ENCODE peak calls at places on chromosome 17, in five cellular contexts. One of them, this sample, is unnamed.

GRCh38 chr17:65902831-65903549 is 288.9 kb downstream of the CEP112 start:
- DNase-seq in kidney epithelial cell: no peak
- DNase-seq in brain microvascular endothelial cell: no peak
- DNase-seq in ascending aorta: no peak
- DNase-seq in psoas muscle: no peak
- DNase-seq in this sample: no peak

GRCh38 chr17:47952181-47953021 is 5.3 kb downstream of the PRR15L start:
- DNase-seq in kidney epithelial cell: no peak
- DNase-seq in brain microvascular endothelial cell: no peak
- DNase-seq in ascending aorta: no peak
- DNase-seq in psoas muscle: no peak
- DNase-seq in this sample: no peak

GRCh38 chr17:18141210-18141803 is 32.8 kb downstream of the MYO15A start:
- DNase-seq in kidney epithelial cell: no peak
- DNase-seq in brain microvascular endothelial cell: peak; percentile 53
- DNase-seq in ascending aorta: no peak
- DNase-seq in psoas muscle: no peak
- DNase-seq in this sample: no peak

GRCh38 chr17:70653850-70654249 is 484.5 kb downstream of the KCNJ2 start:
- DNase-seq in kidney epithelial cell: no peak
- DNase-seq in brain microvascular endothelial cell: no peak
- DNase-seq in ascending aorta: no peak
- DNase-seq in psoas muscle: no peak
- DNase-seq in this sample: no peak

GRCh38 chr17:80870401-80870800 is 121.2 kb upstream of the CHMP6 start:
- DNase-seq in kidney epithelial cell: no peak
- DNase-seq in brain microvascular endothelial cell: peak; percentile 24
- DNase-seq in ascending aorta: no peak
- DNase-seq in psoas muscle: peak; percentile 22
- DNase-seq in this sample: no peak

GRCh38 chr17:36525113-36525512 is 9.6 kb downstream of the MYO19 start:
- DNase-seq in kidney epithelial cell: no peak
- DNase-seq in brain microvascular endothelial cell: no peak
- DNase-seq in ascending aorta: no peak
- DNase-seq in psoas muscle: no peak
- DNase-seq in this sample: no peak

GRCh38 chr17:10738516-10739258 is 8.9 kb upstream of the TMEM220 start:
- DNase-seq in kidney epithelial cell: no peak
- DNase-seq in brain microvascular endothelial cell: no peak
- DNase-seq in ascending aorta: no peak
- DNase-seq in psoas muscle: no peak
- DNase-seq in this sample: no peak

GRCh38 chr17:47955497-47956461 is 1.9 kb downstream of the PRR15L start:
- DNase-seq in kidney epithelial cell: no peak
- DNase-seq in brain microvascular endothelial cell: no peak
- DNase-seq in ascending aorta: no peak
- DNase-seq in psoas muscle: no peak
- DNase-seq in this sample: no peak

GRCh38 chr17:8995711-8996110 is 25.6 kb upstream of the NTN1 start:
- DNase-seq in kidney epithelial cell: no peak
- DNase-seq in brain microvascular endothelial cell: no peak
- DNase-seq in ascending aorta: no peak
- DNase-seq in psoas muscle: no peak
- DNase-seq in this sample: no peak

DNA sequence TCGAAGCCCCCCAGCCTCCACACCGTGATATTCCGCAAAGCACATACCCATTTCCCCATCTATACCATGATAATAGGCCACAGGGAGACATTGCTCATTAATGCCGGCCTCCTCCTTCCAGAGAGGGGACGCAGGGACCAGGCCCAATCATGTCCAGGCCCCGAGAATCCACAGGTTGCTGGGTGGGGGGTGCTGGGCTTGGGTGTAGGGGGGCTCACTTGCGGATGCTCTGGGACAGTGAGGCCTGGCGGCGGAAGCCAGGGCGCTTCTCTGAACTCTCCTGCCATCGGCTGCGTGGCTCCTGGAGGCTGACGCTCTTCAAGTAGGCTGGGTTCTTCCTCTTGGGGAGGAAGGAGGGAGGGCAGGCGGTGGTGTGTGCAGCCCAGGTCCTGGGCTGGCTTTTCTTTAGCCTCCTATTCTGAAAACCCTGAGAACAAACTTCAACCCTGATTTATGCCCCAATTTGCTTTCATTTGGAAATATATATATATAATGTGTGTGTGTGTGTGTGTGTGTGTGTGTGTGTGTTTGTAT is 12.2 kb downstream of the AANAT start:
- DNase-seq in kidney epithelial cell: no peak
- DNase-seq in brain microvascular endothelial cell: no peak
- DNase-seq in ascending aorta: no peak
- DNase-seq in psoas muscle: no peak
- DNase-seq in this sample: no peak
- H3K4me3 ChIP-seq in kidney epithelial cell: no peak overlapping the region
- H3K4me3 ChIP-seq in brain microvascular endothelial cell: no peak overlapping the region
- H3K4me3 ChIP-seq in ascending aorta: no peak overlapping the region
- H3K4me3 ChIP-seq in psoas muscle: no peak overlapping the region
- H3K4me3 ChIP-seq in this sample: no peak overlapping the region

GRCh38 chr17:82390860-82391435 is 19.4 kb downstream of the UTS2R start:
- DNase-seq in kidney epithelial cell: no peak
- DNase-seq in brain microvascular endothelial cell: no peak
- DNase-seq in ascending aorta: no peak
- DNase-seq in psoas muscle: no peak
- DNase-seq in this sample: no peak

GRCh38 chr17:82394296-82394695 is 22.7 kb downstream of the UTS2R start:
- DNase-seq in kidney epithelial cell: no peak
- DNase-seq in brain microvascular endothelial cell: no peak
- DNase-seq in ascending aorta: no peak
- DNase-seq in psoas muscle: no peak
- DNase-seq in this sample: no peak

GRCh38 chr17:82392209-82392920 is 20.8 kb downstream of the UTS2R start:
- DNase-seq in kidney epithelial cell: no peak
- DNase-seq in brain microvascular endothelial cell: no peak
- DNase-seq in ascending aorta: no peak
- DNase-seq in psoas muscle: no peak
- DNase-seq in this sample: no peak

GRCh38 chr17:82391496-82392066 is 20.0 kb downstream of the UTS2R start:
- DNase-seq in kidney epithelial cell: no peak
- DNase-seq in brain microvascular endothelial cell: no peak
- DNase-seq in ascending aorta: no peak
- DNase-seq in psoas muscle: no peak
- DNase-seq in this sample: no peak

GRCh38 chr17:82392967-82393366 is 21.4 kb downstream of the UTS2R start:
- DNase-seq in kidney epithelial cell: no peak
- DNase-seq in brain microvascular endothelial cell: no peak
- DNase-seq in ascending aorta: no peak
- DNase-seq in psoas muscle: peak; percentile 24
- DNase-seq in this sample: no peak
- TF ChIP-seq CTCF in kidney epithelial cell: no peak
- TF ChIP-seq CTCF in brain microvascular endothelial cell: no peak
- TF ChIP-seq CTCF in ascending aorta: no peak
- TF ChIP-seq CTCF in psoas muscle: no peak
- TF ChIP-seq CTCF in this sample: no peak

DNA sequence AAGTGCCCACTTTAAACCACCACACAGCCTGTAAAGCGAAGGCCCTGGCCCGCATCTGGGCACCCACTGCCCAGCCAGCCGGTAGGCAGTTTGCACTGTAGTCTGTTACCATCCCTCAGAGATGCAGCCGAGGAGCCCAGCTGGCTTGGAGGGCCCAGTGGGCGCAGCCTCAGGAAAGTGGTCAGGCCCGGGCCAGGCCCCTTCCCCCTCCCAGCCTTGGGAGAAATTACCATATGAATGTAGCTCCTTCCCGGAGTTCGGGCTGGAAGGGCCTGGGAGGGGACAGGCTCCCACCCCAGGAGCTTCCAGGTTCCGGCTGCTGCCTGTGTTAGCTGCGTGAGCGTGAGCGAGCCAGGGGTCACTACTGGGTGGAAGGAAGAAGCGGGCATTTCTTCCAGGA is 325.4 kb downstream of the SEC14L1 start:
- DNase-seq in kidney epithelial cell: no peak
- DNase-seq in brain microvascular endothelial cell: no peak
- DNase-seq in ascending aorta: no peak
- DNase-seq in psoas muscle: no peak
- DNase-seq in this sample: no peak
- H3K4me3 ChIP-seq in kidney epithelial cell: no peak overlapping the region
- H3K4me3 ChIP-seq in brain microvascular endothelial cell: no peak overlapping the region
- H3K4me3 ChIP-seq in ascending aorta: no peak overlapping the region
- H3K4me3 ChIP-seq in psoas muscle: no peak overlapping the region
- H3K4me3 ChIP-seq in this sample: no peak overlapping the region

GRCh38 chr17:7443499-7444485 is 1.1 kb upstream of the CHRNB1 start:
- DNase-seq in kidney epithelial cell: no peak
- DNase-seq in brain microvascular endothelial cell: no peak
- DNase-seq in ascending aorta: no peak
- DNase-seq in psoas muscle: no peak
- DNase-seq in this sample: no peak

GRCh38 chr17:7444682-7445010 is 215 bp upstream of the CHRNB1 start:
- DNase-seq in kidney epithelial cell: no peak
- DNase-seq in brain microvascular endothelial cell: no peak
- DNase-seq in ascending aorta: no peak
- DNase-seq in psoas muscle: no peak
- DNase-seq in this sample: no peak

GRCh38 chr17:7446669-7447068 is 1.8 kb downstream of the CHRNB1 start:
- DNase-seq in kidney epithelial cell: no peak
- DNase-seq in brain microvascular endothelial cell: no peak
- DNase-seq in ascending aorta: no peak
- DNase-seq in psoas muscle: no peak
- DNase-seq in this sample: no peak

GRCh38 chr17:7442142-7442541 is 2.7 kb upstream of the CHRNB1 start:
- DNase-seq in kidney epithelial cell: no peak
- DNase-seq in brain microvascular endothelial cell: no peak
- DNase-seq in ascending aorta: no peak
- DNase-seq in psoas muscle: no peak
- DNase-seq in this sample: no peak

GRCh38 chr17:7445011-7445927 is at the start of gene CHRNB1:
- DNase-seq in kidney epithelial cell: no peak
- DNase-seq in brain microvascular endothelial cell: no peak
- DNase-seq in ascending aorta: peak; percentile 44
- DNase-seq in psoas muscle: peak; percentile 95
- DNase-seq in this sample: no peak
- TF ChIP-seq CTCF in kidney epithelial cell: no peak
- TF ChIP-seq CTCF in brain microvascular endothelial cell: peak; percentile 12
- TF ChIP-seq CTCF in ascending aorta: no peak
- TF ChIP-seq CTCF in psoas muscle: peak; percentile 10
- TF ChIP-seq CTCF in this sample: no peak

GRCh38 chr17:83182620-83183063 is 103.2 kb downstream of the METRNL start:
- DNase-seq in kidney epithelial cell: no peak
- DNase-seq in brain microvascular endothelial cell: no peak
- DNase-seq in ascending aorta: no peak
- DNase-seq in psoas muscle: peak; percentile 62
- DNase-seq in this sample: no peak

GRCh38 chr17:83185023-83186002 is 105.9 kb downstream of the METRNL start:
- DNase-seq in kidney epithelial cell: no peak
- DNase-seq in brain microvascular endothelial cell: no peak
- DNase-seq in ascending aorta: no peak
- DNase-seq in psoas muscle: peak; percentile 38
- DNase-seq in this sample: no peak

GRCh38 chr17:83183150-83183820 is 103.9 kb downstream of the METRNL start:
- DNase-seq in kidney epithelial cell: no peak
- DNase-seq in brain microvascular endothelial cell: no peak
- DNase-seq in ascending aorta: no peak
- DNase-seq in psoas muscle: peak; percentile 39
- DNase-seq in this sample: no peak

GRCh38 chr17:83181991-83182619 is 102.7 kb downstream of the METRNL start:
- DNase-seq in kidney epithelial cell: no peak
- DNase-seq in brain microvascular endothelial cell: no peak
- DNase-seq in ascending aorta: no peak
- DNase-seq in psoas muscle: no peak
- DNase-seq in this sample: no peak

GRCh38 chr17:83183951-83184506 is 104.6 kb downstream of the METRNL start:
- DNase-seq in kidney epithelial cell: no peak
- DNase-seq in brain microvascular endothelial cell: no peak
- DNase-seq in ascending aorta: peak; percentile 7
- DNase-seq in psoas muscle: peak; percentile 50
- DNase-seq in this sample: no peak
- H3K4me3 ChIP-seq in kidney epithelial cell: no peak overlapping the region
- H3K4me3 ChIP-seq in brain microvascular endothelial cell: no peak overlapping the region
- H3K4me3 ChIP-seq in ascending aorta: no peak overlapping the region
- H3K4me3 ChIP-seq in psoas muscle: no peak overlapping the region
- H3K4me3 ChIP-seq in this sample: no peak overlapping the region

This sample was measured in AG04449.